ENCODE peak calls at places on chromosome 15, in six cellular contexts. N is sigmoid colon; Q is putamen; D is stimulated activated naive CD8-positive, alpha-beta T cell treated with anti-CD3 and anti-CD28 coated beads, Interleukin-15, amount 100 ng/mL, for 72 hours; C is activated CD4-positive, alpha-beta T cell treated with anti-CD3 and anti-CD28 coated beads, Interleukin-2, amount 50 U/mL, for 1 hour; K is iris pigment epithelial cell. U is an unnamed sample.

GRCh38 chr15:83970290-83970890 is 265.2 kb upstream of the GOLGA6L4 start:
- DNase-seq in N (no peak), Q (no peak), D (no peak), C (no peak), K (no peak), U (no peak)

GRCh38 chr15:70049115-70049514 is 48.6 kb downstream of the TLE3 start:
- DNase-seq in N (peak), Q (no peak), D (no peak), C (no peak), K (no peak), U (no peak)

GRCh38 chr15:44711089-44711355 is at the start of gene PATL2:
- DNase-seq in N (no peak), Q (no peak), D (no peak), C (no peak), K (no peak), U (no peak)

GRCh38 chr15:57320543-57321220 is 55.6 kb upstream of the CGNL1 start:
- DNase-seq in N (no peak), Q (no peak), D (no peak), C (no peak), K (peak), U (no peak)

GRCh38 chr15:37764733-37765191 is 169.7 kb upstream of the TMCO5A start:
- DNase-seq in N (no peak), Q (no peak), D (peak), C (no peak), K (peak), U (no peak)

GRCh38 chr15:88882745-88883144 is 12.6 kb downstream of the HAPLN3 start:
- DNase-seq in N (no peak), Q (no peak), D (no peak), C (no peak), K (peak), U (no peak)

GRCh38 chr15:74995779-74996765 is 709 bp downstream of the SCAMP5 start:
- DNase-seq in N (no peak), Q (no peak), D (no peak), C (no peak), K (no peak), U (no peak)

GRCh38 chr15:63492541-63493077 is 11.8 kb upstream of the USP3 start:
- DNase-seq in N (no peak), Q (no peak), D (no peak), C (no peak), K (peak), U (no peak)

GRCh38 chr15:60426870-60427528 is 29.2 kb upstream of the ANXA2 start:
- DNase-seq in N (no peak), Q (no peak), D (no peak), C (no peak), K (peak), U (no peak)

GRCh38 chr15:99997112-99997651 is 263.9 kb upstream of the LYSMD4 start:
- DNase-seq in N (peak), Q (no peak), D (no peak), C (no peak), K (no peak), U (no peak)

GRCh38 chr15:75346796-75347221 is at the start of gene NEIL1:
- DNase-seq in N (no peak), Q (no peak), D (no peak), C (no peak), K (no peak), U (no peak)

GRCh38 chr15:55590788-55591187 is 2.6 kb upstream of the PYGO1 start:
- DNase-seq in N (no peak), Q (no peak), D (no peak), C (no peak), K (no peak), U (no peak)

GRCh38 chr15:62896969-62897486 is 145.5 kb upstream of the TPM1 start:
- DNase-seq in N (peak), Q (peak), D (no peak), C (no peak), K (peak), U (peak)

GRCh38 chr15:48090666-48091065 is 30.1 kb upstream of the SLC24A5 start:
- DNase-seq in N (no peak), Q (no peak), D (no peak), C (no peak), K (no peak), U (no peak)

GRCh38 chr15:67870868-67871408 is 31.1 kb upstream of the RNU6-1 start:
- DNase-seq in N (no peak), Q (no peak), D (no peak), C (no peak), K (no peak), U (no peak)

GRCh38 chr15:93124126-93124525 is 35.1 kb upstream of the RGMA start:
- DNase-seq in N (no peak), Q (no peak), D (no peak), C (no peak), K (no peak), U (no peak)

GRCh38 chr15:51731549-51732267 is 5.7 kb downstream of the LYSMD2 start:
- DNase-seq in N (no peak), Q (peak), D (peak), C (no peak), K (peak), U (peak)

GRCh38 chr15:41417812-41418211 is 917 bp downstream of the RTF1 start:
- DNase-seq in N (no peak), Q (no peak), D (no peak), C (no peak), K (peak), U (no peak)

GRCh38 chr15:95712785-95713184 is 617.7 kb upstream of the NR2F2 start:
- DNase-seq in N (no peak), Q (no peak), D (no peak), C (no peak), K (no peak), U (no peak)

GRCh38 chr15:45640610-45641009 is 5.8 kb downstream of the SQOR start:
- DNase-seq in N (no peak), Q (no peak), D (no peak), C (no peak), K (peak), U (peak)

GRCh38 chr15:55638764-55639163 is 50.6 kb upstream of the PYGO1 start:
- DNase-seq in N (no peak), Q (no peak), D (no peak), C (no peak), K (no peak), U (no peak)

GRCh38 chr15:51144021-51144532 is 49.4 kb upstream of the TNFAIP8L3 start:
- DNase-seq in N (no peak), Q (no peak), D (no peak), C (no peak), K (peak), U (no peak)

GRCh38 chr15:79516646-79517045 is 84.5 kb downstream of the MINAR1 start:
- DNase-seq in N (no peak), Q (no peak), D (no peak), C (no peak), K (no peak), U (no peak)

GRCh38 chr15:68630836-68631235 is 52.0 kb downstream of the CORO2B start:
- DNase-seq in N (no peak), Q (no peak), D (no peak), C (no peak), K (no peak), U (no peak)

GRCh38 chr15:59457103-59457502 is 19.1 kb downstream of the FAM81A start:
- DNase-seq in N (no peak), Q (no peak), D (no peak), C (no peak), K (peak), U (no peak)

GRCh38 chr15:55198706-55199105 is 2.0 kb upstream of the RSL24D1 start:
- DNase-seq in N (no peak), Q (no peak), D (no peak), C (no peak), K (no peak), U (no peak)

GRCh38 chr15:41979493-41980266 is 7.3 kb upstream of the EHD4 start:
- DNase-seq in N (peak), Q (no peak), D (no peak), C (no peak), K (no peak), U (no peak)

GRCh38 chr15:69807752-69808151 is 290.0 kb downstream of the TLE3 start:
- DNase-seq in N (no peak), Q (no peak), D (no peak), C (no peak), K (peak), U (no peak)

U was measured in AG04449.